ENCODE peak calls at places on chromosomes 11 and 22, in five cellular contexts. U, O, A, Z and T are unnamed samples. For H3K9me3, the result is how much of the 10 kb centered on the place peaks cover.

GRCh38 chr11:67667490-67668190 is 6.8 kb downstream of the ALDH3B2 start:
- DNase-seq in U (no peak), O (no peak), A (no peak), Z (no peak), T (no peak)

GRCh38 chr11:64415996-64416728 is 57.2 kb downstream of the RPS6KA4 start:
- DNase-seq in U (no peak), O (no peak), A (no peak), Z (no peak), T (no peak)

GRCh38 chr11:765025-765801 is 12.1 kb downstream of the GATD1 start:
- DNase-seq in U (no peak), O (no peak), A (peak), Z (no peak), T (peak)

GRCh38 chr11:100932474-100933100 is 197.0 kb downstream of the PGR start:
- DNase-seq in U (no peak), O (no peak), A (no peak), Z (no peak), T (no peak)

GRCh38 chr22:20015971-20016733 is 471 bp downstream of the ARVCF start:
- DNase-seq in U (no peak), O (peak), A (no peak), Z (no peak), T (peak)

GRCh38 chr22:42289671-42290269 is 19.3 kb upstream of the TCF20 start:
- DNase-seq in U (no peak), O (no peak), A (no peak), Z (no peak), T (no peak)

GRCh38 chr11:6201486-6201885 is 2.5 kb downstream of the OR52W1 start:
- DNase-seq in U (no peak), O (no peak), A (no peak), Z (no peak), T (no peak)

GRCh38 chr22:31844941-31845340 is 91.1 kb downstream of the DEPDC5 start:
- DNase-seq in U (no peak), O (no peak), A (no peak), Z (no peak), T (no peak)

GRCh38 chr11:66082936-66083698 is 13.0 kb downstream of the PACS1 start:
- DNase-seq in U (peak), O (no peak), A (no peak), Z (no peak), T (no peak)

GRCh38 chr11:60334005-60334620 is 7.1 kb downstream of the MS4A6E start:
- DNase-seq in U (peak), O (peak), A (peak), Z (no peak), T (peak)

GRCh38 chr11:26227883-26228502 is 103.9 kb upstream of the ANO3 start:
- DNase-seq in U (no peak), O (no peak), A (no peak), Z (no peak), T (no peak)

GRCh38 chr11:17865765-17866428 is 131.3 kb downstream of the KCNC1 start:
- DNase-seq in U (no peak), O (no peak), A (no peak), Z (no peak), T (no peak)

GRCh38 chr11:1275021-1275420 is 34.4 kb downstream of the TOLLIP start:
- DNase-seq in U (no peak), O (no peak), A (no peak), Z (no peak), T (no peak)

GRCh38 chr22:41078975-41079374 is 13.4 kb upstream of the EP300 start:
- DNase-seq in U (no peak), O (no peak), A (no peak), Z (no peak), T (no peak)

GRCh38 chr22:29093501-29093921 is 20.7 kb downstream of the KREMEN1 start:
- DNase-seq in U (no peak), O (peak), A (no peak), Z (peak), T (no peak)

GRCh38 chr11:119844808-119845207 is 115.8 kb upstream of the NECTIN1 start:
- DNase-seq in U (no peak), O (no peak), A (no peak), Z (no peak), T (no peak)

GRCh38 chr11:93192163-93192562 is 5.6 kb downstream of the SLC36A4 start:
- DNase-seq in U (no peak), O (no peak), A (no peak), Z (no peak), T (no peak)

GRCh38 chr22:36471341-36471821 is 10.1 kb downstream of the TXN2 start:
- DNase-seq in U (no peak), O (no peak), A (no peak), Z (no peak), T (no peak)

GRCh38 chr11:92845390-92846185 is 123.9 kb upstream of the MTNR1B start:
- DNase-seq in U (no peak), O (no peak), A (no peak), Z (no peak), T (no peak)

GRCh38 chr11:19985106-19985505 is 175.2 kb downstream of the DBX1 start:
- DNase-seq in U (no peak), O (no peak), A (no peak), Z (no peak), T (no peak)

GRCh38 chr11:134277176-134278001 is 1.2 kb downstream of the GLB1L3 start:
- DNase-seq in U (no peak), O (no peak), A (no peak), Z (no peak), T (no peak)

GRCh38 chr11:75386912-75387311 is 12.4 kb upstream of the RPS3 start:
- DNase-seq in U (no peak), O (no peak), A (no peak), Z (no peak), T (no peak)

GRCh38 chr11:2777871-2778629 is 78.3 kb upstream of the KCNQ1OT1 start:
- DNase-seq in U (no peak), O (peak), A (no peak), Z (no peak), T (no peak)

GRCh38 chr22:26671317-26672059 is 14.1 kb downstream of the MIAT start:
- DNase-seq in U (no peak), O (peak), A (peak), Z (no peak), T (peak)

GRCh38 chr11:21811572-21811971 is 381.3 kb upstream of the ANO5 start:
- DNase-seq in U (no peak), O (no peak), A (no peak), Z (no peak), T (no peak)

GRCh38 chr22:42179616-42180015 is 49.0 kb upstream of the CYP2D6 start:
- DNase-seq in U (no peak), O (no peak), A (no peak), Z (peak), T (no peak)

GRCh38 chr11:133711545-133711944 is 133.8 kb downstream of the SPATA19 start:
- DNase-seq in U (no peak), O (no peak), A (no peak), Z (no peak), T (no peak)

GRCh38 chr22:41092847-41093371 is 517 bp downstream of the EP300 start:
- DNase-seq in U (peak), O (peak), A (peak), Z (no peak), T (no peak)

GRCh38 chr11:444397-445144 is 2.8 kb upstream of the ANO9 start:
- DNase-seq in U (no peak), O (no peak), A (no peak), Z (no peak), T (no peak)

GRCh38 chr22:43004362-43005035 is 10.4 kb downstream of the PACSIN2 start:
- DNase-seq in U (no peak), O (no peak), A (no peak), Z (no peak), T (no peak)

GRCh38 chr22:27139935-27140493 is 482.6 kb downstream of the MIAT start:
- DNase-seq in U (no peak), O (peak), A (no peak), Z (no peak), T (no peak)

GRCh38 chr11:78907636-78908035 is 333.0 kb upstream of the NARS2 start:
- DNase-seq in U (no peak), O (no peak), A (no peak), Z (no peak), T (no peak)

GRCh38 chr22:50129121-50129734 is 39.4 kb downstream of the MOV10L1 start:
- DNase-seq in U (no peak), O (no peak), A (no peak), Z (no peak), T (no peak)

GRCh38 chr11:115194798-115195101 is 309.5 kb downstream of the CADM1 start:
- DNase-seq in U (no peak), O (no peak), A (no peak), Z (peak), T (no peak)

GRCh38 chr11:111012497-111012896 is 233.0 kb upstream of the POU2AF2 start:
- DNase-seq in U (no peak), O (no peak), A (no peak), Z (no peak), T (no peak)

GRCh38 chr11:131234146-131234680 is 136.2 kb upstream of the NTM start:
- DNase-seq in U (no peak), O (no peak), A (no peak), Z (no peak), T (no peak)

GRCh38 chr11:42034821-42035220 is 575.4 kb upstream of the LRRC4C start:
- DNase-seq in U (no peak), O (no peak), A (no peak), Z (no peak), T (no peak)

GRCh38 chr11:90178751-90179150 is 44.1 kb downstream of the CHORDC1 start:
- DNase-seq in U (no peak), O (no peak), A (no peak), Z (no peak), T (no peak)

GRCh38 chr22:49090853-49091135 is 736.9 kb downstream of the BRD1 start:
- DNase-seq in U (no peak), O (no peak), A (no peak), Z (no peak), T (no peak)

GRCh38 chr22:49091451-49091850 is 736.2 kb downstream of the BRD1 start:
- DNase-seq in U (no peak), O (no peak), A (no peak), Z (no peak), T (no peak)

GRCh38 chr22:49093192-49093880 is 734.3 kb downstream of the BRD1 start:
- DNase-seq in U (no peak), O (no peak), A (no peak), Z (no peak), T (no peak)

GRCh38 chr22:49092751-49093150 is 734.9 kb downstream of the BRD1 start:
- DNase-seq in U (no peak), O (no peak), A (no peak), Z (no peak), T (no peak)

GRCh38 chr22:49091917-49092545 is 735.6 kb downstream of the BRD1 start:
- DNase-seq in U (no peak), O (no peak), A (no peak), Z (no peak), T (no peak)
- H3K9me3 ChIP-seq in U (under half), O (under half), A (under half), Z (half or more), T (under half)

GRCh38 chr11:16087886-16088285 is 268.5 kb downstream of the SOX6 start:
- DNase-seq in U (no peak), O (no peak), A (no peak), Z (no peak), T (no peak)
- H3K9me3 ChIP-seq in U (under half), O (under half), A (under half), Z (under half), T (under half)

GRCh38 chr11:23767576-23767975 is 729.3 kb upstream of the LUZP2 start:
- DNase-seq in U (no peak), O (no peak), A (no peak), Z (no peak), T (no peak)
- H3K9me3 ChIP-seq in U (under half), O (under half), A (under half), Z (under half), T (under half)

GRCh38 chr11:59012942-59013256 is 73.2 kb upstream of the GLYATL1B start:
- DNase-seq in U (peak), O (no peak), A (no peak), Z (no peak), T (no peak)
- H3K9me3 ChIP-seq in U (under half), O (under half), A (under half), Z (under half), T (under half)

GRCh38 chr11:96863520-96863919 is 473.7 kb downstream of the JRKL start:
- DNase-seq in U (no peak), O (no peak), A (no peak), Z (no peak), T (no peak)
- H3K9me3 ChIP-seq in U (under half), O (under half), A (under half), Z (under half), T (under half)